ENCODE peak calls at places on chromosomes 3 and 15, in eight cellular contexts. One of them, this sample, is unnamed.

GRCh38 chr3:122415104-122415744 is 638 bp downstream of the WDR5B start:
- DNase-seq in activated naive CD4-positive, alpha-beta T cell treated with anti-CD3 and anti-CD28 coated beads, Interleukin-2, amount 10 ng/mL, durations not matched to agents 7 days and 5 days: peak; percentile 68
- DNase-seq in endothelial cell: peak; percentile 27
- DNase-seq in T-helper 1 cell: peak; percentile 29
- DNase-seq in hippocampal formation: no peak
- DNase-seq in OCI-LY7: peak; percentile 77
- DNase-seq in HFF-Myc: no peak
- DNase-seq in GDM1: no peak
- DNase-seq in this sample: peak; percentile 70

GRCh38 chr3:52891615-52892081 is 5.7 kb downstream of the STIMATE start:
- DNase-seq in HFF-Myc: peak; percentile 83
- DNase-seq in GDM1: peak; percentile 47
- DNase-seq in T-helper 1 cell: no peak
- DNase-seq in activated naive CD4-positive, alpha-beta T cell treated with anti-CD3 and anti-CD28 coated beads, Interleukin-2, amount 10 ng/mL, durations not matched to agents 7 days and 5 days: no peak
- DNase-seq in OCI-LY7: no peak
- DNase-seq in endothelial cell: no peak
- DNase-seq in hippocampal formation: no peak
- DNase-seq in this sample: no peak

GRCh38 chr3:149553781-149554451 is 79.4 kb downstream of the TM4SF4 start:
- DNase-seq in hippocampal formation: peak; percentile 23
- DNase-seq in HFF-Myc: peak; percentile 85
- DNase-seq in activated naive CD4-positive, alpha-beta T cell treated with anti-CD3 and anti-CD28 coated beads, Interleukin-2, amount 10 ng/mL, durations not matched to agents 7 days and 5 days: no peak
- DNase-seq in GDM1: no peak
- DNase-seq in endothelial cell: no peak
- DNase-seq in T-helper 1 cell: no peak
- DNase-seq in OCI-LY7: no peak
- DNase-seq in this sample: no peak

GRCh38 chr3:150823277-150823676 is 60.3 kb upstream of the SIAH2 start:
- DNase-seq in HFF-Myc: no peak
- DNase-seq in hippocampal formation: no peak
- DNase-seq in OCI-LY7: no peak
- DNase-seq in activated naive CD4-positive, alpha-beta T cell treated with anti-CD3 and anti-CD28 coated beads, Interleukin-2, amount 10 ng/mL, durations not matched to agents 7 days and 5 days: no peak
- DNase-seq in GDM1: no peak
- DNase-seq in T-helper 1 cell: no peak
- DNase-seq in endothelial cell: no peak
- DNase-seq in this sample: no peak

GRCh38 chr3:159616234-159616825 is 372.3 kb upstream of the IL12A start:
- DNase-seq in GDM1: no peak
- DNase-seq in hippocampal formation: no peak
- DNase-seq in endothelial cell: peak; percentile 55
- DNase-seq in T-helper 1 cell: no peak
- DNase-seq in HFF-Myc: no peak
- DNase-seq in activated naive CD4-positive, alpha-beta T cell treated with anti-CD3 and anti-CD28 coated beads, Interleukin-2, amount 10 ng/mL, durations not matched to agents 7 days and 5 days: no peak
- DNase-seq in OCI-LY7: no peak
- DNase-seq in this sample: no peak

GRCh38 chr3:194879126-194879887 is 193.6 kb downstream of the FAM43A start:
- DNase-seq in OCI-LY7: peak; percentile 7
- DNase-seq in T-helper 1 cell: no peak
- DNase-seq in endothelial cell: no peak
- DNase-seq in hippocampal formation: no peak
- DNase-seq in GDM1: peak; percentile 77
- DNase-seq in HFF-Myc: no peak
- DNase-seq in activated naive CD4-positive, alpha-beta T cell treated with anti-CD3 and anti-CD28 coated beads, Interleukin-2, amount 10 ng/mL, durations not matched to agents 7 days and 5 days: no peak
- DNase-seq in this sample: no peak

GRCh38 chr3:177448987-177449975 is 252.0 kb upstream of the TBL1XR1 start:
- DNase-seq in hippocampal formation: no peak
- DNase-seq in OCI-LY7: no peak
- DNase-seq in GDM1: no peak
- DNase-seq in endothelial cell: no peak
- DNase-seq in T-helper 1 cell: no peak
- DNase-seq in activated naive CD4-positive, alpha-beta T cell treated with anti-CD3 and anti-CD28 coated beads, Interleukin-2, amount 10 ng/mL, durations not matched to agents 7 days and 5 days: no peak
- DNase-seq in HFF-Myc: no peak
- DNase-seq in this sample: no peak

GRCh38 chr3:39156421-39156820 is 3.0 kb upstream of the CSRNP1 start:
- DNase-seq in activated naive CD4-positive, alpha-beta T cell treated with anti-CD3 and anti-CD28 coated beads, Interleukin-2, amount 10 ng/mL, durations not matched to agents 7 days and 5 days: no peak
- DNase-seq in HFF-Myc: no peak
- DNase-seq in T-helper 1 cell: no peak
- DNase-seq in hippocampal formation: no peak
- DNase-seq in OCI-LY7: no peak
- DNase-seq in endothelial cell: no peak
- DNase-seq in GDM1: no peak
- DNase-seq in this sample: no peak

GRCh38 chr3:159080821-159081220 is 279.0 kb downstream of the MFSD1 start:
- DNase-seq in activated naive CD4-positive, alpha-beta T cell treated with anti-CD3 and anti-CD28 coated beads, Interleukin-2, amount 10 ng/mL, durations not matched to agents 7 days and 5 days: no peak
- DNase-seq in hippocampal formation: no peak
- DNase-seq in T-helper 1 cell: no peak
- DNase-seq in endothelial cell: no peak
- DNase-seq in HFF-Myc: no peak
- DNase-seq in OCI-LY7: no peak
- DNase-seq in GDM1: no peak
- DNase-seq in this sample: no peak

GRCh38 chr3:107430214-107431047 is 53.2 kb downstream of the CCDC54 start:
- DNase-seq in T-helper 1 cell: no peak
- DNase-seq in OCI-LY7: no peak
- DNase-seq in HFF-Myc: no peak
- DNase-seq in endothelial cell: peak; percentile 9
- DNase-seq in GDM1: no peak
- DNase-seq in activated naive CD4-positive, alpha-beta T cell treated with anti-CD3 and anti-CD28 coated beads, Interleukin-2, amount 10 ng/mL, durations not matched to agents 7 days and 5 days: no peak
- DNase-seq in hippocampal formation: peak; percentile 49
- DNase-seq in this sample: no peak

GRCh38 chr15:95883064-95883463 is 447.4 kb upstream of the NR2F2 start:
- DNase-seq in HFF-Myc: peak; percentile 56
- DNase-seq in activated naive CD4-positive, alpha-beta T cell treated with anti-CD3 and anti-CD28 coated beads, Interleukin-2, amount 10 ng/mL, durations not matched to agents 7 days and 5 days: no peak
- DNase-seq in OCI-LY7: no peak
- DNase-seq in T-helper 1 cell: no peak
- DNase-seq in endothelial cell: no peak
- DNase-seq in hippocampal formation: no peak
- DNase-seq in GDM1: no peak
- DNase-seq in this sample: no peak

GRCh38 chr3:8482960-8483665 is 18.5 kb upstream of the LMCD1 start:
- DNase-seq in HFF-Myc: peak; percentile 73
- DNase-seq in OCI-LY7: no peak
- DNase-seq in GDM1: no peak
- DNase-seq in T-helper 1 cell: no peak
- DNase-seq in hippocampal formation: peak; percentile 63
- DNase-seq in activated naive CD4-positive, alpha-beta T cell treated with anti-CD3 and anti-CD28 coated beads, Interleukin-2, amount 10 ng/mL, durations not matched to agents 7 days and 5 days: no peak
- DNase-seq in endothelial cell: no peak
- DNase-seq in this sample: no peak

GRCh38 chr3:82773207-82773606 is 1011.8 kb upstream of the GBE1 start:
- DNase-seq in endothelial cell: no peak
- DNase-seq in activated naive CD4-positive, alpha-beta T cell treated with anti-CD3 and anti-CD28 coated beads, Interleukin-2, amount 10 ng/mL, durations not matched to agents 7 days and 5 days: no peak
- DNase-seq in T-helper 1 cell: no peak
- DNase-seq in hippocampal formation: no peak
- DNase-seq in GDM1: no peak
- DNase-seq in HFF-Myc: no peak
- DNase-seq in OCI-LY7: no peak
- DNase-seq in this sample: no peak

GRCh38 chr3:143529018-143529478 is 319.2 kb downstream of the SLC9A9 start:
- DNase-seq in GDM1: no peak
- DNase-seq in endothelial cell: no peak
- DNase-seq in hippocampal formation: no peak
- DNase-seq in OCI-LY7: no peak
- DNase-seq in T-helper 1 cell: no peak
- DNase-seq in HFF-Myc: no peak
- DNase-seq in activated naive CD4-positive, alpha-beta T cell treated with anti-CD3 and anti-CD28 coated beads, Interleukin-2, amount 10 ng/mL, durations not matched to agents 7 days and 5 days: no peak
- DNase-seq in this sample: no peak

GRCh38 chr3:147408180-147409105 is 722 bp upstream of the ZIC1 start:
- DNase-seq in GDM1: no peak
- DNase-seq in OCI-LY7: no peak
- DNase-seq in endothelial cell: no peak
- DNase-seq in T-helper 1 cell: no peak
- DNase-seq in hippocampal formation: no peak
- DNase-seq in HFF-Myc: no peak
- DNase-seq in activated naive CD4-positive, alpha-beta T cell treated with anti-CD3 and anti-CD28 coated beads, Interleukin-2, amount 10 ng/mL, durations not matched to agents 7 days and 5 days: no peak
- DNase-seq in this sample: no peak

GRCh38 chr3:151425640-151426336 is 35.1 kb downstream of the IGSF10 start:
- DNase-seq in GDM1: no peak
- DNase-seq in endothelial cell: no peak
- DNase-seq in T-helper 1 cell: no peak
- DNase-seq in OCI-LY7: no peak
- DNase-seq in HFF-Myc: no peak
- DNase-seq in activated naive CD4-positive, alpha-beta T cell treated with anti-CD3 and anti-CD28 coated beads, Interleukin-2, amount 10 ng/mL, durations not matched to agents 7 days and 5 days: no peak
- DNase-seq in hippocampal formation: no peak
- DNase-seq in this sample: no peak

GRCh38 chr15:90956551-90957104 is 1.9 kb downstream of the RCCD1 start:
- DNase-seq in GDM1: no peak
- DNase-seq in hippocampal formation: peak; percentile 42
- DNase-seq in HFF-Myc: peak; percentile 31
- DNase-seq in OCI-LY7: peak; percentile 70
- DNase-seq in endothelial cell: peak; percentile 96
- DNase-seq in activated naive CD4-positive, alpha-beta T cell treated with anti-CD3 and anti-CD28 coated beads, Interleukin-2, amount 10 ng/mL, durations not matched to agents 7 days and 5 days: peak; percentile 79
- DNase-seq in T-helper 1 cell: peak; percentile 63
- DNase-seq in this sample: peak; percentile 76

GRCh38 chr3:46098319-46098761 is 71.1 kb upstream of the XCR1 start:
- DNase-seq in endothelial cell: no peak
- DNase-seq in GDM1: peak; percentile 82
- DNase-seq in activated naive CD4-positive, alpha-beta T cell treated with anti-CD3 and anti-CD28 coated beads, Interleukin-2, amount 10 ng/mL, durations not matched to agents 7 days and 5 days: peak; percentile 73
- DNase-seq in hippocampal formation: no peak
- DNase-seq in OCI-LY7: peak; percentile 68
- DNase-seq in T-helper 1 cell: no peak
- DNase-seq in HFF-Myc: no peak
- DNase-seq in this sample: peak; percentile 80

GRCh38 chr3:154301556-154301955 is 22.7 kb downstream of the DHX36 start:
- DNase-seq in OCI-LY7: no peak
- DNase-seq in activated naive CD4-positive, alpha-beta T cell treated with anti-CD3 and anti-CD28 coated beads, Interleukin-2, amount 10 ng/mL, durations not matched to agents 7 days and 5 days: no peak
- DNase-seq in GDM1: no peak
- DNase-seq in T-helper 1 cell: no peak
- DNase-seq in hippocampal formation: no peak
- DNase-seq in endothelial cell: no peak
- DNase-seq in HFF-Myc: no peak
- DNase-seq in this sample: no peak

GRCh38 chr15:99412082-99412481 is 153.7 kb upstream of the MEF2A start:
- DNase-seq in T-helper 1 cell: no peak
- DNase-seq in OCI-LY7: no peak
- DNase-seq in activated naive CD4-positive, alpha-beta T cell treated with anti-CD3 and anti-CD28 coated beads, Interleukin-2, amount 10 ng/mL, durations not matched to agents 7 days and 5 days: no peak
- DNase-seq in hippocampal formation: no peak
- DNase-seq in GDM1: no peak
- DNase-seq in endothelial cell: no peak
- DNase-seq in HFF-Myc: no peak
- DNase-seq in this sample: no peak

GRCh38 chr3:115931581-115931980 is 308.3 kb downstream of the GAP43 start:
- DNase-seq in T-helper 1 cell: no peak
- DNase-seq in HFF-Myc: no peak
- DNase-seq in endothelial cell: no peak
- DNase-seq in hippocampal formation: no peak
- DNase-seq in GDM1: no peak
- DNase-seq in activated naive CD4-positive, alpha-beta T cell treated with anti-CD3 and anti-CD28 coated beads, Interleukin-2, amount 10 ng/mL, durations not matched to agents 7 days and 5 days: no peak
- DNase-seq in OCI-LY7: no peak
- DNase-seq in this sample: no peak

GRCh38 chr3:151379083-151379734 is 5.3 kb downstream of the P2RY12 start:
- DNase-seq in HFF-Myc: no peak
- DNase-seq in hippocampal formation: no peak
- DNase-seq in endothelial cell: peak; percentile 62
- DNase-seq in GDM1: peak; percentile 19
- DNase-seq in activated naive CD4-positive, alpha-beta T cell treated with anti-CD3 and anti-CD28 coated beads, Interleukin-2, amount 10 ng/mL, durations not matched to agents 7 days and 5 days: peak; percentile 23
- DNase-seq in T-helper 1 cell: no peak
- DNase-seq in OCI-LY7: peak; percentile 44
- DNase-seq in this sample: no peak

GRCh38 chr3:37599186-37599585 is 262.5 kb upstream of the CTDSPL start:
- DNase-seq in activated naive CD4-positive, alpha-beta T cell treated with anti-CD3 and anti-CD28 coated beads, Interleukin-2, amount 10 ng/mL, durations not matched to agents 7 days and 5 days: no peak
- DNase-seq in GDM1: no peak
- DNase-seq in HFF-Myc: no peak
- DNase-seq in T-helper 1 cell: no peak
- DNase-seq in hippocampal formation: no peak
- DNase-seq in OCI-LY7: no peak
- DNase-seq in endothelial cell: no peak
- DNase-seq in this sample: no peak

GRCh38 chr15:30953731-30954378 is 37.6 kb downstream of the MTMR10 start:
- DNase-seq in OCI-LY7: no peak
- DNase-seq in hippocampal formation: no peak
- DNase-seq in activated naive CD4-positive, alpha-beta T cell treated with anti-CD3 and anti-CD28 coated beads, Interleukin-2, amount 10 ng/mL, durations not matched to agents 7 days and 5 days: no peak
- DNase-seq in HFF-Myc: peak; percentile 91
- DNase-seq in GDM1: peak; percentile 3
- DNase-seq in endothelial cell: no peak
- DNase-seq in T-helper 1 cell: no peak
- DNase-seq in this sample: no peak

GRCh38 chr3:190192807-190193206 is 72.1 kb upstream of the P3H2 start:
- DNase-seq in activated naive CD4-positive, alpha-beta T cell treated with anti-CD3 and anti-CD28 coated beads, Interleukin-2, amount 10 ng/mL, durations not matched to agents 7 days and 5 days: no peak
- DNase-seq in T-helper 1 cell: no peak
- DNase-seq in endothelial cell: no peak
- DNase-seq in HFF-Myc: no peak
- DNase-seq in hippocampal formation: no peak
- DNase-seq in OCI-LY7: no peak
- DNase-seq in GDM1: no peak
- DNase-seq in this sample: no peak

GRCh38 chr15:30924353-30924752 is 20.6 kb downstream of the FAN1 start:
- DNase-seq in endothelial cell: no peak
- DNase-seq in activated naive CD4-positive, alpha-beta T cell treated with anti-CD3 and anti-CD28 coated beads, Interleukin-2, amount 10 ng/mL, durations not matched to agents 7 days and 5 days: no peak
- DNase-seq in T-helper 1 cell: no peak
- DNase-seq in OCI-LY7: no peak
- DNase-seq in HFF-Myc: no peak
- DNase-seq in GDM1: no peak
- DNase-seq in hippocampal formation: no peak
- DNase-seq in this sample: no peak

GRCh38 chr3:4426782-4427344 is 40.2 kb downstream of the SUMF1 start:
- DNase-seq in GDM1: no peak
- DNase-seq in hippocampal formation: no peak
- DNase-seq in endothelial cell: no peak
- DNase-seq in activated naive CD4-positive, alpha-beta T cell treated with anti-CD3 and anti-CD28 coated beads, Interleukin-2, amount 10 ng/mL, durations not matched to agents 7 days and 5 days: no peak
- DNase-seq in HFF-Myc: peak; percentile 82
- DNase-seq in OCI-LY7: peak; percentile 10
- DNase-seq in T-helper 1 cell: no peak
- DNase-seq in this sample: no peak

GRCh38 chr3:132311860-132312259 is 5.3 kb upstream of the ACP3 start:
- DNase-seq in hippocampal formation: no peak
- DNase-seq in activated naive CD4-positive, alpha-beta T cell treated with anti-CD3 and anti-CD28 coated beads, Interleukin-2, amount 10 ng/mL, durations not matched to agents 7 days and 5 days: no peak
- DNase-seq in endothelial cell: no peak
- DNase-seq in HFF-Myc: no peak
- DNase-seq in GDM1: no peak
- DNase-seq in T-helper 1 cell: no peak
- DNase-seq in OCI-LY7: no peak
- DNase-seq in this sample: no peak

GRCh38 chr15:100291106-100291505 is 50.7 kb downstream of the ADAMTS17 start:
- DNase-seq in HFF-Myc: no peak
- DNase-seq in endothelial cell: no peak
- DNase-seq in GDM1: no peak
- DNase-seq in hippocampal formation: no peak
- DNase-seq in activated naive CD4-positive, alpha-beta T cell treated with anti-CD3 and anti-CD28 coated beads, Interleukin-2, amount 10 ng/mL, durations not matched to agents 7 days and 5 days: no peak
- DNase-seq in OCI-LY7: no peak
- DNase-seq in T-helper 1 cell: no peak
- DNase-seq in this sample: no peak

GRCh38 chr3:183267140-183267539 is 14.1 kb downstream of the B3GNT5 start:
- DNase-seq in T-helper 1 cell: no peak
- DNase-seq in GDM1: no peak
- DNase-seq in hippocampal formation: no peak
- DNase-seq in endothelial cell: no peak
- DNase-seq in OCI-LY7: no peak
- DNase-seq in HFF-Myc: no peak
- DNase-seq in activated naive CD4-positive, alpha-beta T cell treated with anti-CD3 and anti-CD28 coated beads, Interleukin-2, amount 10 ng/mL, durations not matched to agents 7 days and 5 days: no peak
- DNase-seq in this sample: no peak

GRCh38 chr15:72911658-72912057 is 128.1 kb upstream of the ADPGK start:
- DNase-seq in activated naive CD4-positive, alpha-beta T cell treated with anti-CD3 and anti-CD28 coated beads, Interleukin-2, amount 10 ng/mL, durations not matched to agents 7 days and 5 days: no peak
- DNase-seq in OCI-LY7: no peak
- DNase-seq in endothelial cell: no peak
- DNase-seq in HFF-Myc: no peak
- DNase-seq in T-helper 1 cell: no peak
- DNase-seq in GDM1: no peak
- DNase-seq in hippocampal formation: no peak
- DNase-seq in this sample: no peak

GRCh38 chr3:126959921-126960603 is 22.9 kb upstream of the PLXNA1 start:
- DNase-seq in hippocampal formation: peak; percentile 35
- DNase-seq in OCI-LY7: no peak
- DNase-seq in HFF-Myc: no peak
- DNase-seq in endothelial cell: peak; percentile 22
- DNase-seq in activated naive CD4-positive, alpha-beta T cell treated with anti-CD3 and anti-CD28 coated beads, Interleukin-2, amount 10 ng/mL, durations not matched to agents 7 days and 5 days: peak; percentile 13
- DNase-seq in GDM1: no peak
- DNase-seq in T-helper 1 cell: no peak
- DNase-seq in this sample: no peak

GRCh38 chr3:82261637-82262036 is 500.2 kb upstream of the GBE1 start:
- DNase-seq in T-helper 1 cell: no peak
- DNase-seq in GDM1: no peak
- DNase-seq in OCI-LY7: no peak
- DNase-seq in activated naive CD4-positive, alpha-beta T cell treated with anti-CD3 and anti-CD28 coated beads, Interleukin-2, amount 10 ng/mL, durations not matched to agents 7 days and 5 days: no peak
- DNase-seq in hippocampal formation: no peak
- DNase-seq in HFF-Myc: no peak
- DNase-seq in endothelial cell: no peak
- DNase-seq in this sample: no peak

GRCh38 chr15:59399465-59400102 is 26.9 kb upstream of the MYO1E start:
- DNase-seq in T-helper 1 cell: no peak
- DNase-seq in activated naive CD4-positive, alpha-beta T cell treated with anti-CD3 and anti-CD28 coated beads, Interleukin-2, amount 10 ng/mL, durations not matched to agents 7 days and 5 days: no peak
- DNase-seq in GDM1: peak; percentile 33
- DNase-seq in HFF-Myc: no peak
- DNase-seq in OCI-LY7: peak; percentile 90
- DNase-seq in endothelial cell: no peak
- DNase-seq in hippocampal formation: no peak
- DNase-seq in this sample: no peak